ENCODE peak calls at places on chromosomes 6 and 20, in six cellular contexts. Q, Y, X, R, O and B are unnamed samples.

GRCh38 chr20:19975901-19976300 is 41.3 kb upstream of the NAA20 start:
- DNase-seq in O (peak), Y (no peak), R (no peak), X (no peak), Q (no peak), B (no peak)

GRCh38 chr6:26330835-26331808 is 33.9 kb upstream of the BTN3A2 start:
- DNase-seq in Q (no peak), R (no peak), O (no peak), X (no peak), Y (no peak), B (no peak)

GRCh38 chr6:118288355-118289124 is 259.6 kb upstream of the PLN start:
- DNase-seq in X (no peak), Y (no peak), Q (no peak), R (no peak), O (no peak), B (no peak)

GRCh38 chr6:157104803-157105202 is 218.5 kb downstream of the TMEM242 start:
- DNase-seq in Q (no peak), R (no peak), Y (no peak), O (no peak), X (no peak), B (no peak)

GRCh38 chr20:7868108-7868507 is 72.2 kb downstream of the HAO1 start:
- DNase-seq in Q (no peak), R (no peak), O (no peak), Y (no peak), X (no peak), B (no peak)

GRCh38 chr6:7107578-7108195 is at the start of gene RREB1:
- DNase-seq in Q (peak), X (peak), Y (peak), O (peak), R (peak), B (no peak)

GRCh38 chr6:33406161-33406560 is 4.7 kb upstream of the PHF1 start:
- DNase-seq in Y (no peak), X (no peak), O (no peak), R (no peak), Q (no peak), B (no peak)

GRCh38 chr6:167739721-167740475 is 86.8 kb upstream of the AFDN start:
- DNase-seq in X (peak), R (peak), Y (no peak), Q (no peak), O (peak), B (no peak)

GRCh38 chr6:119979862-119980261 is 630.3 kb upstream of the MAN1A1 start:
- DNase-seq in X (no peak), R (no peak), Y (no peak), O (no peak), Q (no peak), B (no peak)

GRCh38 chr20:36399147-36399968 is 93.2 kb downstream of the DLGAP4 start:
- DNase-seq in O (peak), X (no peak), Y (no peak), Q (peak), R (no peak), B (peak)

GRCh38 chr6:77678048-77678447 is 25.2 kb downstream of the MEI4 start:
- DNase-seq in Q (no peak), O (no peak), X (no peak), R (no peak), Y (no peak), B (no peak)

GRCh38 chr6:55578537-55579363 is at the start of gene HMGCLL1:
- DNase-seq in O (no peak), X (no peak), R (no peak), Q (peak), Y (no peak), B (no peak)

GRCh38 chr6:3749991-3750323 is 1.6 kb downstream of the PXDC1 start:
- DNase-seq in O (peak), X (no peak), R (no peak), Q (peak), Y (no peak), B (no peak)

GRCh38 chr20:60372822-60373221 is 414.6 kb downstream of the CDH26 start:
- DNase-seq in X (no peak), R (no peak), Y (no peak), O (no peak), Q (no peak), B (no peak)

GRCh38 chr20:51160821-51161220 is 137.9 kb upstream of the KCNG1 start:
- DNase-seq in X (no peak), Q (no peak), Y (no peak), O (no peak), R (no peak), B (no peak)

GRCh38 chr20:41533537-41534136 is 84.5 kb downstream of the CHD6 start:
- DNase-seq in X (no peak), Y (no peak), R (no peak), O (peak), Q (no peak), B (no peak)

GRCh38 chr6:63584125-63584514 is 11.8 kb downstream of the LOC128125822 start:
- DNase-seq in X (no peak), Y (no peak), O (no peak), Q (no peak), R (no peak), B (no peak)

GRCh38 chr6:113755449-113756289 is 101.5 kb upstream of the MARCKS start:
- DNase-seq in R (no peak), X (no peak), Q (peak), O (no peak), Y (no peak), B (no peak)

GRCh38 chr6:18260448-18261106 is 3.8 kb downstream of the DEK start:
- DNase-seq in X (no peak), O (no peak), Y (no peak), Q (no peak), R (no peak), B (no peak)

GRCh38 chr6:146950351-146950835 is 253.8 kb upstream of the STXBP5 start:
- DNase-seq in R (no peak), O (no peak), Y (peak), Q (peak), X (no peak), B (no peak)

GRCh38 chr20:59455392-59456341 is 148.7 kb upstream of the PHACTR3 start:
- DNase-seq in Y (no peak), Q (no peak), O (peak), X (no peak), R (peak), B (no peak)

GRCh38 chr6:70686548-70687133 is 19.0 kb downstream of the SMAP1 start:
- DNase-seq in R (no peak), O (no peak), Q (no peak), X (no peak), Y (no peak), B (no peak)

GRCh38 chr6:15924893-15925292 is 204.0 kb upstream of the MYLIP start:
- DNase-seq in Q (no peak), O (no peak), X (no peak), R (no peak), Y (no peak), B (no peak)

GRCh38 chr20:42959996-42960395 is 229.7 kb downstream of the PTPRT start:
- DNase-seq in O (no peak), Q (no peak), Y (no peak), X (no peak), R (no peak), B (no peak)

GRCh38 chr20:44027686-44028340 is 113.2 kb downstream of the TOX2 start:
- DNase-seq in X (no peak), R (peak), O (peak), Y (no peak), Q (no peak), B (no peak)

GRCh38 chr6:159680104-159680503 is 12.9 kb downstream of the SOD2 start:
- DNase-seq in O (no peak), Q (no peak), X (no peak), R (no peak), Y (no peak), B (no peak)

GRCh38 chr6:33069021-33069738 is 4.3 kb downstream of the HLA-DPA1 start:
- DNase-seq in O (no peak), X (no peak), Q (no peak), Y (no peak), R (no peak), B (no peak)

GRCh38 chr6:136607932-136608772 is 57.9 kb upstream of the MAP7 start:
- DNase-seq in X (peak), Y (peak), Q (peak), O (peak), R (peak), B (peak)

GRCh38 chr20:47051936-47052566 is 157.4 kb downstream of the EYA2 start:
- DNase-seq in O (no peak), X (no peak), Y (no peak), R (no peak), Q (no peak), B (no peak)

GRCh38 chr6:131065112-131065823 is 2.2 kb upstream of the EPB41L2 start:
- DNase-seq in Y (no peak), O (no peak), X (no peak), Q (peak), R (no peak), B (no peak)

GRCh38 chr6:155026366-155027045 is 31.4 kb downstream of the TIAM2 start:
- DNase-seq in X (no peak), R (no peak), Q (no peak), Y (no peak), O (peak), B (peak)
- TF ChIP-seq POLR2AphosphoS5 in X (no peak), R (no peak), Q (no peak), Y (no peak), O (no peak), B (peak)

DNA sequence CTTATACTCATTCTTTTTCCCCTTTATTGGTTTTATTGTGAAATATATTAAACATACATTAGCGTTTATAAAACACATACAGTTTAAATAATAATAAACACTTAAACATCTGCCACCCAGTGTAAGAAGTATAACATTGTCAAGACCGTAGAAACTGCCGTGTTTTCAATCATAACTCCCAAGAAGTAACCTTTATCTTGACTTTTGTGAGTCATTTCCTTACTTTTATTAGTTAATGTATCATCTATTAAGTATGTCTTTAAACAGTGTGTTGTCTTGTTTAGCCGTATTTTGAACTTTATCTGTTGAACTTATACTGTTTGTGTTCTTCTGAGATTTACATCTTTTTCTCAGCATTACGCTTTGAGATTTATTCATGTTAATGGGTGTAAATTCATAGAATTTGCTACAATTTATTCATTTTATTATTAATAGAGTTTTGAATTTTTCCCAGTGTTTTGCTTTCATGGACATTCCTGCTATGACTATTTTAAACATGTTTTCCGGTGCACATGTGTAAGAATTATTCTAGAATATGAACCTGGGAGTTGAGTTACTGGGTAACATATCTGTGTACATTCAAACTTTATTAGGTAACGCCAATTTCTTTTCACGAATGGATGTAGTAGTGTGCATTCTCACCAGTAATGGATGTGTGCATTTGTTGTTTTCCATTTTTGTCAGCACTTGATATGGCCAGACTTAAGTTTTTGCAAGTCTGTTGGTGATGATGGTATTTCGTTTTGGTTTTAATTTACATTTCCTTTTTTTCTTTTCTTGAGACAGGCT is 118.6 kb downstream of the CDKAL1 start:
- DNase-seq in R (no peak), O (no peak), Q (no peak), X (no peak), Y (no peak), B (no peak)
- H3K4me3 ChIP-seq in R (no peak), O (no peak), Q (no peak), X (no peak), Y (no peak), B (no peak)

DNA sequence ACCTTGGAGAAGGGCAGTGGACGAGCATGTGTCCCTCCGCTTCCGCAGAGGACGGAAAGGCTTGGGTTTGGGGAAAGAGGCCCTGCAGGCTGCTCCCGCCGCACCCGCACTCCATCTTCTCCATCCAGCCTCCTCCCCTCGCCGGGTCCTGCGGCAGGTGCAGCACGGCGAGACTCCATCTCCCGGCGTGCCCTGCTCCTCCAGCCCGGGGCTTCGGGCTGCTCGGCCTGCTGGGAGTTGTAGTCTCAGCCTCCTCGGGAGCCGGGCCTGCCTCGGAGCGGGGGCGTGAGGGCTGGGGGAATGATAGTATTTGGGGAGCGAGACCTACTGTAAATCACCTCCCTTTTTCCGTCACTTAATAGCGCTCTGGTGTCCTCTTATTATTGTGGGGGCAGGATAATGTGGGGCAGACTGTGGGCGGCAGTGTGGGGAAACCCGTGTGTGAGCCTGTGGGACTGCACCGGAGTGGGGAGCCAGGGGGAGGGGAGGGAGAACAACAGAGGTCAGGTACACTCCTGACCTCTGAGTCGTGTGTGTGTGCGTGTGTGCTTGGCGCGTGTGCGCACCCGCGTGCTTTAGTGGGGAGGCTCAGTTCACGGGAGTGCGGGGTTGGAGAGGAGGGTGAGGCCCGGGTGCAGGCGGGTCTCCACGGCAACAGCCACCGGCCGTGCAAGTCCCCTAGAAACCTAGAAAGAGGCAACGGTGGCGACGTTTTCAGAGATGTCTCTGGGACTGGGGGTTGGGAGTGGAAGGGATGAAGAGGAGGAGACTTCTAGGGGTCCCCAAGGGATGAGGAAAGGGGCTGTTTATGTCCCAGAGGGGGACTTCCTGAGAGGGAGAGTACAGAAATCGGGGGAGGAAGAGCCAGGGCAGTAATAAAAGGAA is 4.1 kb downstream of the TTBK1 start:
- DNase-seq in Q (peak), X (peak), R (peak), Y (peak), O (peak), B (no peak)
- H3K27ac ChIP-seq in Q (no peak), X (no peak), R (no peak), Y (no peak), O (peak), B (no peak)

DNA sequence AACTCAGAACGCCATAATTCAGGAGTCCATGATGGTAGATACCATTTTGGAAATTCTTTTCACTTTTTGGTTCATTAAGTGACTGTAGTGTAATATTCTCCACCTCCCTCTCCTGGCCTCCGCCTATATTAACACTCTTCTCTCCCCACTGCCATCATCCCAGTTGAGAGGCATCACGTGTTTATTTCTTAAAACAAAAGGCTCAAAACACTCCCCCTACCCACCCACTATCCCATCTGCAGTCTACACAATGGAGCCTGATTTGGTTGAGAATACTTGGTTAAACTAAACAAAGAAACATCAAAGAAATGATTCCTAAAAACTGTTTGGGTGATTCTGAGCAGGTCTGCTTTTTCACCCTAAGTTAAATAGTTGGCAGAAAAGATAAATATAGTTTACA is 5.8 kb downstream of the TFAP2B start:
- DNase-seq in Q (no peak), Y (no peak), X (no peak), R (no peak), O (no peak), B (no peak)
- TF ChIP-seq POLR2AphosphoS5 in Q (no peak), Y (no peak), X (no peak), R (no peak), O (no peak), B (no peak)